ENCODE peak calls at places on chromosome 6, in ten cellular contexts. J is NB4; Q is heart left ventricle; U is colonic mucosa; Y is AG09309; X is left ventricle myocardium inferior; B is naive thymus-derived CD4-positive, alpha-beta T cell; N is fibroblast of lung; A is cardiac fibroblast; H is neural progenitor cell. K is an unnamed sample.

GRCh38 chr6:40629463-40629862 is 42.3 kb upstream of the LRFN2 start:
- DNase-seq in H (no peak), U (no peak), A (no peak), Q (no peak), X (no peak), Y (no peak), N (no peak), B (no peak), J (no peak), K (no peak)

GRCh38 chr6:110828396-110828795 is 13.1 kb upstream of the CDK19 start:
- DNase-seq in U (no peak), H (no peak), X (no peak), A (peak; percentile 33), B (no peak), Y (no peak), J (no peak), Q (no peak), N (peak; percentile 19), K (no peak)

GRCh38 chr6:101302593-101302992 is 90.9 kb upstream of the GRIK2 start:
- DNase-seq in Q (no peak), X (no peak), J (no peak), U (no peak), N (no peak), B (no peak), H (no peak), A (peak; percentile 13), Y (no peak), K (no peak)

GRCh38 chr6:166608819-166609218 is 18.2 kb downstream of the RPS6KA2 start:
- DNase-seq in B (no peak), N (peak; percentile 91), A (no peak), J (no peak), H (no peak), Y (no peak), X (no peak), U (no peak), Q (no peak), K (no peak)

GRCh38 chr6:46963039-46963438 is 41.3 kb upstream of the ADGRF5 start:
- DNase-seq in X (no peak), Y (no peak), J (no peak), H (no peak), A (no peak), U (no peak), B (no peak), Q (no peak), N (no peak), K (no peak)

GRCh38 chr6:31308050-31308844 is 36.4 kb upstream of the HLA-C start:
- DNase-seq in J (no peak), N (no peak), U (peak; percentile 87), Q (peak; percentile 39), H (peak; percentile 10), A (peak; percentile 9), X (no peak), B (peak; percentile 24), Y (no peak), K (no peak)

GRCh38 chr6:170416959-170417606 is 110.5 kb downstream of the FAM120B start:
- DNase-seq in H (no peak), X (no peak), Q (no peak), Y (no peak), A (no peak), J (no peak), B (no peak), U (no peak), N (no peak), K (no peak)

GRCh38 chr6:122730775-122731386 is 48.6 kb upstream of the FABP7 start:
- DNase-seq in U (no peak), X (no peak), B (no peak), H (peak; percentile 55), Y (no peak), A (peak; percentile 57), Q (no peak), N (peak; percentile 67), J (peak; percentile 53), K (no peak)

GRCh38 chr6:13825871-13826270 is 11.5 kb upstream of the MCUR1 start:
- DNase-seq in Q (no peak), U (no peak), H (no peak), J (no peak), Y (no peak), A (no peak), N (no peak), B (no peak), X (no peak), K (no peak)

GRCh38 chr6:42120895-42121865 is 21.2 kb downstream of the C6orf132 start:
- DNase-seq in J (no peak), N (peak; percentile 9), Q (no peak), B (no peak), H (no peak), A (peak; percentile 36), Y (no peak), U (no peak), X (no peak), K (no peak)

GRCh38 chr6:141963543-141964295 is 169.0 kb upstream of the GJE1 start:
- DNase-seq in B (no peak), Y (no peak), A (peak; percentile 41), X (no peak), J (no peak), N (peak; percentile 43), H (no peak), U (no peak), Q (no peak), K (no peak)

GRCh38 chr6:140462495-140463311 is 1088.3 kb upstream of the CITED2 start:
- DNase-seq in N (peak; percentile 82), Q (no peak), U (peak; percentile 42), X (no peak), H (no peak), J (peak; percentile 48), Y (peak; percentile 81), A (peak; percentile 90), B (no peak), K (no peak)

GRCh38 chr6:93420163-93420806 is 926 bp upstream of the EPHA7 start:
- DNase-seq in A (peak; percentile 13), Q (no peak), B (no peak), Y (no peak), U (no peak), J (no peak), X (no peak), H (peak; percentile 41), N (peak; percentile 17), K (no peak)
- H3K4me3 ChIP-seq in A (peak overlapping the region; percentile 55), Q (peak overlapping the region; percentile 64), B (no peak overlapping the region), Y (no peak overlapping the region), U (peak overlapping the region; percentile 47), J (no peak overlapping the region), X (peak overlapping the region; percentile 76), H (peak overlapping the region; percentile 99), N (peak overlapping the region; percentile 45), K (no peak overlapping the region)

GRCh38 chr6:53795254-53795701 is 473 bp downstream of the LRRC1 start:
- DNase-seq in H (no peak), N (no peak), U (peak; percentile 50), X (no peak), B (no peak), Y (no peak), A (peak; percentile 42), J (no peak), Q (no peak), K (no peak)

GRCh38 chr6:53795702-53796450 is 1.1 kb downstream of the LRRC1 start:
- DNase-seq in N (no peak), U (peak; percentile 77), X (peak; percentile 29), Y (no peak), B (peak; percentile 27), Q (peak; percentile 55), J (no peak), H (peak; percentile 69), A (peak; percentile 9), K (peak; percentile 88)

GRCh38 chr6:53796791-53797190 is 2.0 kb downstream of the LRRC1 start:
- DNase-seq in X (no peak), H (no peak), Y (no peak), A (peak; percentile 34), B (no peak), U (no peak), N (no peak), Q (no peak), J (no peak), K (no peak)

GRCh38 chr6:53797304-53797703 is 2.5 kb downstream of the LRRC1 start:
- DNase-seq in H (no peak), B (no peak), U (no peak), Q (no peak), N (no peak), X (no peak), Y (no peak), J (no peak), A (no peak), K (no peak)

GRCh38 chr6:53796451-53796780 is 1.6 kb downstream of the LRRC1 start:
- DNase-seq in X (no peak), N (no peak), Y (no peak), H (no peak), B (no peak), A (no peak), U (no peak), Q (no peak), J (no peak), K (no peak)
- H3K4me3 ChIP-seq in X (peak overlapping the region; percentile 88), N (peak overlapping the region; percentile 83), Y (peak overlapping the region; percentile 61), H (peak overlapping the region; percentile 70), B (no peak overlapping the region), A (peak overlapping the region; percentile 78), U (peak overlapping the region; percentile 80), Q (peak overlapping the region; percentile 82), J (no peak overlapping the region), K (no peak overlapping the region)

DNA sequence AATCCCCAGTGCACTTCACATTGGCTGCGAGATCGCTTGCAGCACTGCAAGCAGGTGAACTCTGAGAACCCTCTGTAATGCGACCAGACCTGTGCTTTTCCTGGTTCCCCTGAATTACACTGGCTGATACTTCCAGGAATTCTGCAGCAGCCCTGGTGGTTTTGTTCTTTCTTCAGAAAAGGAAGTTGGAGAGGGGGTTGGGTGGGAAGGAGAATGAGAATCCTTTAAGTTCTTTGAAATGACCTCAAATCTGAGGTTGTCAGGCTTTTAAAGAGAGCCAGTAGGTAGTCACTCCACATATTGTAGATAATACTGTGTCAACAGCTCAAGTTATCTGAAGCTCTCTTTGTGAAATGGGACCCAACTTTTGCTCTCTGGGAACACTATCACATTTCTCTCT is 62.4 kb downstream of the GCNT2 start:
- DNase-seq in H (peak; percentile 45), A (no peak), X (no peak), J (no peak), Y (no peak), U (no peak), B (no peak), Q (no peak), N (no peak), K (no peak)
- H3K4me3 ChIP-seq in H (peak overlapping the region; percentile 36), A (no peak overlapping the region), X (peak overlapping the region; percentile 23), J (no peak overlapping the region), Y (no peak overlapping the region), U (no peak overlapping the region), B (no peak overlapping the region), Q (no peak overlapping the region), N (no peak overlapping the region), K (no peak overlapping the region)

DNA sequence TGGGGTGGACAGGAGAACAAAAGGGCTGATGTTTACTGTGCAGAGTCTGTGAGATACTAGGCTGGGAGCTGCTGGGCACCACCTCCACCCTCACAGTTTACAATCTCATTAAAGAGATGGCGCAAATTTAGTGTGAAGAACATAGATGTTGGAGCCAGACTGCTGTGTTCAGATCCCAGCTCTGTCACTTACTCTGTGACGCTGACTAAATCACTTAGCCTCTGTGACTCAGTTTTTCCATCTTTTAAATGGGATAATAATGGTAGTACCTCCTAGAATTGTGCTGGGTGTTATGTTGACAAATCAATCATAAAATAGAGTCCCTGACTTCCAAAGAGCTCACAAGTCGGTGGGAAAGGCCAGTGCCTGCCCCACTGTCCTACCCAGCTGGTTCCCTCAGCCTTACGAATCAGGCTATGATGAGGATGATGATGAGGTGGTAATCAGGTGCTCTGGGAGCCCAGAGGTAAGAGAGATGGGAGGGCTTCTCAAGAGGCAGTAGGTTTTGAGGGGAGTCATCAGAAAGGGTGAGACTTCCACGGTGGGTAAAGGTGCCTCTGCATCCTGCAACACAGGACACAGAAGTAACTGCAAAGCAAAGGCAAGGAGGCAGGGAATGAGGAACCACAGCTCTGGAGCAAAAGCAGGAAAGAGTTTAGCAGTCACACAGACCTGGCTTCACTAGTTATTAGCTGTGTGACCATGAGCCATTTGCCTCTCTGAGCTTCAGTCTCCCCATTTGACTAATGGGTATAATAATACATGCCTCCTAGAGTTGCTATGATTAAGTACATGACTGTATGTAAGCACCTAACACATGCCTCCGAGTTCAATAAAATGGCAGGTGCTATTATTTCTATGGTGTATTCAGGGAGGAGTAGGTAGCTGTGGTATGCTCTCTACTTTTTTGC is 8.9 kb downstream of the FYN start:
- DNase-seq in Q (no peak), B (no peak), X (no peak), Y (no peak), A (no peak), U (no peak), N (no peak), H (no peak), J (no peak), K (no peak)
- H3K4me3 ChIP-seq in Q (no peak overlapping the region), B (peak overlapping the region; percentile 24), X (no peak overlapping the region), Y (no peak overlapping the region), A (no peak overlapping the region), U (no peak overlapping the region), N (no peak overlapping the region), H (no peak overlapping the region), J (no peak overlapping the region), K (no peak overlapping the region)

K was measured in lower leg skin.